ENCODE peak calls at places on chromosome 20, in nine cellular contexts. V is fibroblast of mammary gland, U is pancreas, Q is osteocyte, W is cardiac muscle cell, I is glutamatergic neuron, X is kidney, T is heart right ventricle, O is K562. A is an unnamed sample.

GRCh38 chr20:48153523-48153922 is 368.2 kb upstream of the SULF2 start:
- DNase-seq in W (no peak), I (no peak), O (no peak), U (no peak), Q (no peak), X (no peak), T (no peak), V (no peak), A (no peak)

GRCh38 chr20:41482647-41483552 is 116.3 kb upstream of the EMILIN3 start:
- DNase-seq in W (no peak), U (no peak), V (peak; percentile 77), O (no peak), Q (no peak), X (no peak), T (no peak), I (no peak), A (no peak)

GRCh38 chr20:973785-974194 is 28.3 kb downstream of the RSPO4 start:
- DNase-seq in I (no peak), U (no peak), X (no peak), Q (no peak), V (peak; percentile 57), T (no peak), O (peak; percentile 60), W (peak; percentile 61), A (no peak)

GRCh38 chr20:41155267-41155666 is 17.9 kb downstream of the PLCG1 start:
- DNase-seq in X (no peak), Q (no peak), W (no peak), V (no peak), I (no peak), O (no peak), T (no peak), U (no peak), A (no peak)

GRCh38 chr20:17680128-17680835 is 1.8 kb downstream of the RRBP1 start:
- DNase-seq in W (peak; percentile 26), T (peak; percentile 42), U (peak; percentile 68), X (peak; percentile 82), O (peak; percentile 10), V (peak; percentile 86), I (peak; percentile 22), Q (no peak), A (peak; percentile 43)

GRCh38 chr20:14555676-14556075 is 218.3 kb upstream of the FLRT3 start:
- DNase-seq in T (no peak), U (no peak), X (no peak), Q (no peak), I (no peak), V (no peak), O (no peak), W (no peak), A (no peak)

GRCh38 chr20:55530763-55531162 is 474.6 kb downstream of the CBLN4 start:
- DNase-seq in W (no peak), O (no peak), I (no peak), Q (no peak), U (no peak), X (no peak), T (no peak), V (no peak), A (no peak)

GRCh38 chr20:19212524-19213502 is at the start of gene SLC24A3:
- DNase-seq in W (peak; percentile 82), U (peak; percentile 56), O (no peak), V (peak; percentile 8), I (peak; percentile 88), Q (no peak), T (peak; percentile 54), X (peak; percentile 94), A (peak; percentile 75)

GRCh38 chr20:36975085-36975829 is 23.7 kb upstream of the SAMHD1 start:
- DNase-seq in T (no peak), V (no peak), O (no peak), W (no peak), I (no peak), Q (no peak), X (no peak), U (no peak), A (no peak)

GRCh38 chr20:30489604-30490003 is 767.9 kb upstream of the DEFB115 start:
- DNase-seq in I (peak; percentile 47), X (no peak), Q (peak; percentile 84), O (no peak), V (no peak), T (no peak), U (no peak), W (peak; percentile 25), A (no peak)

GRCh38 chr20:35991142-35991771 is 22.9 kb downstream of the CNBD2 start:
- DNase-seq in O (peak; percentile 47), I (peak; percentile 42), X (no peak), Q (no peak), T (no peak), V (peak; percentile 32), U (no peak), W (peak; percentile 48), A (no peak)

GRCh38 chr20:25619514-25619913 is 4.3 kb downstream of the NANP start:
- DNase-seq in W (no peak), V (no peak), O (no peak), T (no peak), I (no peak), U (no peak), Q (no peak), X (no peak), A (no peak)

GRCh38 chr20:24673678-24674570 is 204.5 kb downstream of the SYNDIG1 start:
- DNase-seq in O (no peak), X (peak; percentile 46), T (no peak), W (no peak), V (peak; percentile 81), I (no peak), U (no peak), Q (no peak), A (no peak)

GRCh38 chr20:61901421-61902212 is 164.1 kb downstream of the TAF4 start:
- DNase-seq in T (no peak), U (no peak), W (no peak), X (no peak), V (no peak), O (no peak), I (no peak), Q (no peak), A (no peak)
- TF ChIP-seq CTCF in T (no peak), U (no peak), W (no peak), X (no peak), V (no peak), O (no peak), I (no peak), Q (no peak), A (no peak)

DNA sequence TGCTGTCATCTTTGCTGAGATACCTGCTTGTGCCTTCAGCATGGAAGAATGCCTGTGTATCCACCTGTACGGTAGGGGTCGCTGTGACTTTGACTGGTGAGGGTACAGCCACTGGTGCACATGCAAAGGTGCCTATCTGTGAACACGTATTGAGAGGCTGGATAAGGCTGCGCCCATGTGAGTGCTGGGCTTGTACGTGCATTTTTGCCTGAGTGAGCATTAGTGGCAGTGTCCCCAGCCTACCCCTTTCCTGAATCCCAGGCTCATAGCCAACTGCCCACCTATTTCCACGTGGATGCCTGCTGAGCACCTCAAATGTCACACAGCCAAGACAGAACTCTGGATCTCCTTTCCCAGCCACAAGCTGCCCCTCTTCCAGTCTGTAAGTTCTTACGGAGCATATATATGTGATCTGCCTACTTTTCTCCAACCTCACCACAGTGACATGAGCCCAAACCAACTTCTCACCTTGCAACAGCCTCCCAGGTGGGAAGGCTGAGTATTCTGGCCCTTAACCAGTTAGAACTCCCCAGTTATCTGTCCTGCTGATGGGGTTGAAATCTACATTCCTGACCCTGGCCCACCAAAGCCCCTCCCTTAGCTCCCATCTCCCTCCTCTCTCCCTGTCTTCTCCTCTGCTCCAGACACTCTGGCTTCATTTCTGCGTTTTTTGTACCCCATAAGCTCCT is 1.1 kb upstream of the SLC2A10 start:
- DNase-seq in Q (no peak), X (no peak), T (no peak), W (no peak), V (no peak), I (no peak), U (peak; percentile 82), O (no peak), A (no peak)
- TF ChIP-seq CTCF in Q (peak; percentile 12), X (peak; percentile 23), T (no peak), W (peak; percentile 5), V (no peak), I (peak; percentile 22), U (peak; percentile 32), O (peak; percentile 51), A (peak; percentile 46)

GRCh38 chr20:39773380-39774000 is 811.3 kb downstream of the DHX35 start:
- DNase-seq in X (no peak), U (no peak), T (no peak), I (no peak), W (no peak), V (peak; percentile 54), O (no peak), Q (no peak), A (no peak)
- TF ChIP-seq CTCF in X (no peak), U (no peak), T (no peak), I (no peak), W (no peak), V (no peak), O (no peak), Q (peak; percentile 7), A (no peak)

GRCh38 chr20:62309198-62309944 is 6.6 kb downstream of the ADRM1 start:
- DNase-seq in X (no peak), U (no peak), T (no peak), I (no peak), W (no peak), V (no peak), O (no peak), Q (no peak), A (no peak)

GRCh38 chr20:62311150-62311549 is 8.4 kb downstream of the ADRM1 start:
- DNase-seq in T (no peak), U (no peak), W (no peak), O (no peak), V (no peak), X (no peak), I (no peak), Q (no peak), A (no peak)

GRCh38 chr20:62308102-62308822 is 5.5 kb downstream of the ADRM1 start:
- DNase-seq in V (no peak), Q (no peak), U (no peak), I (no peak), O (no peak), T (no peak), X (no peak), W (no peak), A (no peak)

GRCh38 chr20:62310757-62311121 is 7.9 kb downstream of the ADRM1 start:
- DNase-seq in I (no peak), Q (no peak), U (no peak), X (no peak), T (no peak), W (no peak), O (no peak), V (no peak), A (no peak)

DNA sequence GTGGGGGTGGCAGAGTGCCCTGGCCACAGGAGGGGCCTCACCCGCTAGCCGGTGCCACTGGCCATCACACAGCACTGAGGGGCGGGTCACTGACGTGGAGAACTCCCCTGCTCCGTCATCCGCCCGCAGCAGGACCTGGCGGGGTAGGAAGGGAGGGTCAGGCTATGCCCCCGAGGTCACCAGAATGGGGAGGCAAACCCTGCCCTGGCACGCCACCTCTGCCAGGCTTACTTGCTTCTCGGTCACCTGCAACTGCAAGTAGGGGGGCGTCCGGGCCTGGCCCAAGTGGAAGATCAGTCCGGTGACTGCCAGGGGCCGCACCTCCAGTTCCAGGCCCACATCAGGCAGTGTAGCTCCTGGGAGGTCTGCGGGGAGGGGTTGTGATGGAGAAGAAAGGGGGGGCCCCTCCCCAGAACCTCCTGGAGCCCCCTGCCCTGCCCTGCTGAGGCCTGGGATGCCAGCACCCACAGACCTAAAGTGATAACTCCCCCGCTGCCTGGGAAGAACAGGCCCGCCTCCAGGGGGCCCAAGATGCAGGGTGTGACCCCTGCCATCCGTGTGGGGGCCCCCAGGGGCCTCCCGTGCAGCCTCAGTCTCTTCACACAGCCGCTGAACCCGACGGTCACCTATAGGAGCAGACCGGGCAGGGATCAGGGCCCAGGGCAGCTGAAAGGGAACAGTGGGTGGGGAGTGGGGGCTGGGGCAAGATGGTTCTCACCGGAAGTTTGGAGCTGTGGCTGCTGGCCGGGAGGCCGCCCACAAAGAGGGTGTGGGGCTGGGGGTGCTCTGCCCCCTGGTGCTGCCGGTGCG is 7.4 kb downstream of the ADRM1 start:
- DNase-seq in O (no peak), T (no peak), X (no peak), V (no peak), I (no peak), Q (no peak), W (no peak), U (no peak), A (no peak)
- TF ChIP-seq CTCF in O (no peak), T (no peak), X (no peak), V (no peak), I (no peak), Q (no peak), W (no peak), U (no peak), A (no peak)

A was measured in mesothelial cell of epicardium.